ENCODE peak calls at places on chromosomes 12 and 14, in eight cellular contexts. One of them, this sample, is unnamed.

GRCh38 chr12:94203796-94204195 is 55.4 kb downstream of the PLXNC1 start:
- DNase-seq in GM12865: no peak
- DNase-seq in PC-3: no peak
- DNase-seq in BE2C: no peak
- DNase-seq in A549: no peak
- DNase-seq in GM20000: no peak
- DNase-seq in neural crest cell: no peak
- DNase-seq in upper lobe of right lung: no peak
- DNase-seq in this sample: no peak

GRCh38 chr12:43578782-43579181 is 26.8 kb upstream of the ADAMTS20 start:
- DNase-seq in upper lobe of right lung: no peak
- DNase-seq in PC-3: no peak
- DNase-seq in A549: no peak
- DNase-seq in GM20000: no peak
- DNase-seq in GM12865: no peak
- DNase-seq in BE2C: no peak
- DNase-seq in neural crest cell: no peak
- DNase-seq in this sample: no peak

GRCh38 chr12:13631873-13632272 is 349.5 kb downstream of the GRIN2B start:
- DNase-seq in GM12865: no peak
- DNase-seq in neural crest cell: no peak
- DNase-seq in PC-3: no peak
- DNase-seq in upper lobe of right lung: no peak
- DNase-seq in BE2C: no peak
- DNase-seq in GM20000: no peak
- DNase-seq in A549: no peak
- DNase-seq in this sample: no peak

GRCh38 chr12:92074889-92075288 is 70.8 kb downstream of the BTG1 start:
- DNase-seq in upper lobe of right lung: no peak
- DNase-seq in GM20000: no peak
- DNase-seq in neural crest cell: no peak
- DNase-seq in BE2C: no peak
- DNase-seq in GM12865: no peak
- DNase-seq in A549: no peak
- DNase-seq in PC-3: no peak
- DNase-seq in this sample: no peak

GRCh38 chr12:13537623-13538022 is 341.1 kb downstream of the EMP1 start:
- DNase-seq in neural crest cell: no peak
- DNase-seq in GM20000: peak
- DNase-seq in upper lobe of right lung: no peak
- DNase-seq in GM12865: peak
- DNase-seq in PC-3: no peak
- DNase-seq in BE2C: no peak
- DNase-seq in A549: no peak
- DNase-seq in this sample: no peak

GRCh38 chr12:119005832-119006360 is 24.6 kb downstream of the SRRM4 start:
- DNase-seq in A549: no peak
- DNase-seq in GM20000: no peak
- DNase-seq in BE2C: no peak
- DNase-seq in GM12865: no peak
- DNase-seq in upper lobe of right lung: no peak
- DNase-seq in neural crest cell: no peak
- DNase-seq in PC-3: no peak
- DNase-seq in this sample: no peak

GRCh38 chr12:28539691-28540323 is 349.6 kb downstream of the CCDC91 start:
- DNase-seq in GM20000: no peak
- DNase-seq in GM12865: no peak
- DNase-seq in BE2C: no peak
- DNase-seq in PC-3: peak
- DNase-seq in neural crest cell: no peak
- DNase-seq in upper lobe of right lung: no peak
- DNase-seq in A549: no peak
- DNase-seq in this sample: no peak

GRCh38 chr12:98420403-98420800 is 95.0 kb upstream of the TMPO start:
- DNase-seq in A549: no peak
- DNase-seq in GM20000: no peak
- DNase-seq in GM12865: no peak
- DNase-seq in BE2C: no peak
- DNase-seq in neural crest cell: no peak
- DNase-seq in upper lobe of right lung: no peak
- DNase-seq in PC-3: no peak
- DNase-seq in this sample: no peak

DNA sequence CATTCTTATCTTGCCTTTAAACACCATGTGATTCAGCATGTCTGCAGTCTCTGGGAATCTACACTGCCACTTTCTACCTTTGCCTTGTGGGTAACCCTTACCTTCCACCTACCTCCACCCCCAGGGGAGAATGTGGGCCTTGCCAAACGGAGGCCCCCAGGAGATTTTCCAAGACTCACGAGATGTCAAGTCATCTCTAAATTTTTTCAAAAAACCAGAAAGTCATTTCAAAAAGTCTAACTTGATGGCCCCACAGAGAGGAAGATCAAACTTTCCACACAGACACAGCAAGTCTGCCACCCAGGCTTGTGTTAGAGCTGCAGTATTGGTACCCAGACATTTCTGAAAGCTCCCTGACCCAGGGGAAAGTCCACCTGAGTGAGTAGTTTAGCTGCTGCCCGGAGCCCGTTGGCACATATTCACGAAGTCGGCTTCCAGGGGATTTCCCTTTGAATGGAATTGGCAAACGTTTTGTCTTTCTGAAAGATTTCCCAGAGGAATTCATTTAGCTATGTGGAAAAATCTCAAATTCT is 4.6 kb upstream of the PSMA6 start:
- DNase-seq in BE2C: no peak
- DNase-seq in PC-3: no peak
- DNase-seq in upper lobe of right lung: no peak
- DNase-seq in GM20000: no peak
- DNase-seq in A549: no peak
- DNase-seq in GM12865: peak
- DNase-seq in neural crest cell: no peak
- DNase-seq in this sample: no peak
- TF ChIP-seq CTCF in BE2C: no peak
- TF ChIP-seq CTCF in PC-3: no peak
- TF ChIP-seq CTCF in upper lobe of right lung: no peak
- TF ChIP-seq CTCF in GM20000: no peak
- TF ChIP-seq CTCF in A549: no peak
- TF ChIP-seq CTCF in GM12865: no peak
- TF ChIP-seq CTCF in neural crest cell: no peak
- TF ChIP-seq CTCF in this sample: no peak

DNA sequence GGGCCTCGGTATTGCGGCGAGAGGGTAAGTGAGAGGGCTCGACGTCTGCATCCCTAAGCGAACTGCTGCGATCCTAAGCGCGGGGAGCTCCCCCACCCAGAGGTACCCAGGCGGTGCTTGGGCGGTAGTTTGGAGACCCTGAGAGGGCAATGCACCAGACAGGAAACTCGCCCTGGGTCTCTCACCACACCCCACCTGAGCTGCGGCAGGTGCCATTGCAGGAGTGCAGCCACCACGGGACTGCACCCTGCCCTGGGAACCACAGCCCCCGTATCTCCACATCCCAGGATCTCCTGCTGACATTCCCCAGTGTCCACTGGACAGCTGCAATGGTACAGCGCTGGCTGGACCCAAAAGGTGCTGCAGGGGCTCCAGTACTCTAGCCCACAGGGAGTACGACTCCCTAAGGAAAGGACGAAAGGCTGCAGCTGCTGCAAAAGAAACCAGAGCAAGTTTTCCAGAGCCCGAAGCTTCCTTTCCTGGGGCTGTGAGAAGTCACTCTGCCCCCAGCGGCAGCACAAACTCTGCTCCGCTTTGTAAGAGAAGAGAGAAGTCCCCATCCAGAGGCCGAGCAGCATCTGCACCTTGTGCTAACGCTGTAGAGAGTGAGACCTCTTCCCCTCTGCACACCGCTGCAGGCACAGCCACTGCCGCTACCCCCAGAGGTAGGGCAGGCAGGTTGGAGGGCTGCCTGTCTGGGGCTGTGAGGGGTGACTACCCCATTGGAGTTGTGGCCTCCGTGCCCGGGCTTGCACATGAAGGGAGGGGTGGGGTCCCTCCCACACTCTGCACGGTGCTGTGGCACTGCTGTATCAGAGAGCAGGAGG is 31.1 kb upstream of the MON2 start:
- DNase-seq in neural crest cell: peak
- DNase-seq in A549: peak
- DNase-seq in PC-3: peak
- DNase-seq in GM12865: peak
- DNase-seq in GM20000: peak
- DNase-seq in upper lobe of right lung: peak
- DNase-seq in BE2C: peak
- DNase-seq in this sample: no peak
- TF ChIP-seq CTCF in neural crest cell: peak
- TF ChIP-seq CTCF in A549: peak
- TF ChIP-seq CTCF in PC-3: peak
- TF ChIP-seq CTCF in GM12865: peak
- TF ChIP-seq CTCF in GM20000: no peak
- TF ChIP-seq CTCF in upper lobe of right lung: peak
- TF ChIP-seq CTCF in BE2C: peak
- TF ChIP-seq CTCF in this sample: no peak

GRCh38 chr14:96362071-96362964 is 823 bp downstream of the ATG2B start:
- DNase-seq in PC-3: peak
- DNase-seq in neural crest cell: no peak
- DNase-seq in upper lobe of right lung: no peak
- DNase-seq in GM20000: peak
- DNase-seq in BE2C: no peak
- DNase-seq in GM12865: peak
- DNase-seq in A549: peak
- DNase-seq in this sample: no peak
- TF ChIP-seq CTCF in PC-3: no peak
- TF ChIP-seq CTCF in neural crest cell: no peak
- TF ChIP-seq CTCF in upper lobe of right lung: no peak
- TF ChIP-seq CTCF in GM20000: no peak
- TF ChIP-seq CTCF in BE2C: no peak
- TF ChIP-seq CTCF in GM12865: no peak
- TF ChIP-seq CTCF in A549: no peak
- TF ChIP-seq CTCF in this sample: no peak

GRCh38 chr12:71027835-71028234 is 107.3 kb upstream of the PTPRR start:
- DNase-seq in BE2C: no peak
- DNase-seq in A549: no peak
- DNase-seq in GM20000: no peak
- DNase-seq in PC-3: no peak
- DNase-seq in upper lobe of right lung: no peak
- DNase-seq in neural crest cell: no peak
- DNase-seq in GM12865: no peak
- DNase-seq in this sample: no peak

GRCh38 chr12:71029302-71029701 is 108.8 kb upstream of the PTPRR start:
- DNase-seq in A549: no peak
- DNase-seq in GM20000: no peak
- DNase-seq in BE2C: no peak
- DNase-seq in GM12865: no peak
- DNase-seq in PC-3: no peak
- DNase-seq in upper lobe of right lung: no peak
- DNase-seq in neural crest cell: no peak
- DNase-seq in this sample: no peak

GRCh38 chr12:71032933-71033332 is 112.4 kb upstream of the PTPRR start:
- DNase-seq in GM20000: no peak
- DNase-seq in PC-3: no peak
- DNase-seq in A549: no peak
- DNase-seq in GM12865: no peak
- DNase-seq in BE2C: no peak
- DNase-seq in neural crest cell: no peak
- DNase-seq in upper lobe of right lung: no peak
- DNase-seq in this sample: no peak
- TF ChIP-seq CTCF in GM20000: no peak
- TF ChIP-seq CTCF in PC-3: no peak
- TF ChIP-seq CTCF in A549: no peak
- TF ChIP-seq CTCF in GM12865: no peak
- TF ChIP-seq CTCF in BE2C: no peak
- TF ChIP-seq CTCF in neural crest cell: no peak
- TF ChIP-seq CTCF in upper lobe of right lung: no peak
- TF ChIP-seq CTCF in this sample: no peak

GRCh38 chr12:53985358-53985899 is 483 bp downstream of the HOXC10 start:
- DNase-seq in PC-3: no peak
- DNase-seq in neural crest cell: no peak
- DNase-seq in upper lobe of right lung: peak
- DNase-seq in BE2C: peak
- DNase-seq in A549: no peak
- DNase-seq in GM12865: no peak
- DNase-seq in GM20000: no peak
- DNase-seq in this sample: no peak
- TF ChIP-seq CTCF in PC-3: no peak
- TF ChIP-seq CTCF in neural crest cell: no peak
- TF ChIP-seq CTCF in upper lobe of right lung: no peak
- TF ChIP-seq CTCF in BE2C: peak
- TF ChIP-seq CTCF in A549: no peak
- TF ChIP-seq CTCF in GM12865: no peak
- TF ChIP-seq CTCF in GM20000: no peak
- TF ChIP-seq CTCF in this sample: no peak